ENCODE peak calls at places on chromosomes 4 and X, in five cellular contexts. N, E, F, T and W are unnamed samples. For H4K20me1, the result is how much of the 10 kb centered on the place peaks cover.

GRCh38 chr4:118772149-118773081 is 63.5 kb downstream of the SEC24D start:
- DNase-seq in F (peak), N (peak), E (peak), T (peak), W (peak)

GRCh38 chr4:119024102-119024501 is 111.5 kb upstream of the MYOZ2 start:
- DNase-seq in E (no peak), N (no peak), T (no peak), F (no peak), W (no peak)

GRCh38 chr4:186617921-186618320 is 62.6 kb upstream of the MTNR1A start:
- DNase-seq in E (no peak), T (no peak), N (no peak), F (no peak), W (no peak)

GRCh38 chrX:31166416-31166815 is 94.6 kb upstream of the FTHL17 start:
- DNase-seq in F (no peak), T (no peak), E (no peak), N (no peak), W (peak)

GRCh38 chrX:71664889-71665491 is 2.4 kb upstream of the LOC101059915 start:
- DNase-seq in N (no peak), T (no peak), E (no peak), F (no peak), W (no peak)

GRCh38 chr4:124867551-124867950 is 155.0 kb upstream of the ANKRD50 start:
- DNase-seq in N (no peak), F (no peak), E (no peak), T (no peak), W (no peak)

GRCh38 chrX:120309873-120310730 is 1.2 kb downstream of the TMEM255A start:
- DNase-seq in F (peak), T (peak), N (no peak), E (no peak), W (peak)

GRCh38 chr4:151887151-151887815 is 126.5 kb upstream of the GATB start:
- DNase-seq in E (no peak), T (no peak), F (no peak), N (no peak), W (no peak)

GRCh38 chrX:332496-332860 is 13.9 kb upstream of the GTPBP6 start:
- DNase-seq in T (no peak), F (no peak), E (no peak), N (no peak), W (no peak)

GRCh38 chrX:121949041-121949760 is 901.8 kb downstream of the GLUD2 start:
- DNase-seq in N (no peak), F (no peak), E (no peak), T (no peak), W (no peak)

GRCh38 chr4:116122131-116122530 is 963.2 kb downstream of the TRAM1L1 start:
- DNase-seq in E (no peak), F (peak), T (no peak), N (no peak), W (no peak)

GRCh38 chrX:31508338-31508737 is 436.5 kb upstream of the FTHL17 start:
- DNase-seq in F (peak), E (no peak), T (no peak), N (no peak), W (peak)

GRCh38 chrX:134999469-134999868 is 8.7 kb downstream of the SMIM10 start:
- DNase-seq in N (peak), E (peak), T (peak), F (peak), W (peak)

GRCh38 chr4:112938461-112939058 is 110.9 kb upstream of the ANK2 start:
- DNase-seq in N (peak), T (peak), F (peak), E (peak), W (peak)

GRCh38 chr4:140622333-140622958 is 53.7 kb upstream of the UCP1 start:
- DNase-seq in F (no peak), T (no peak), N (no peak), E (no peak), W (no peak)

GRCh38 chrX:15215366-15215765 is 54.5 kb downstream of the ASB9 start:
- DNase-seq in F (no peak), T (no peak), E (no peak), N (no peak), W (no peak)

GRCh38 chr4:98387345-98388017 is 126.3 kb downstream of the RAP1GDS1 start:
- DNase-seq in T (no peak), E (no peak), N (no peak), F (no peak), W (no peak)

GRCh38 chr4:181676546-181676945 is 566.7 kb upstream of the TENM3 start:
- DNase-seq in T (no peak), F (no peak), E (no peak), N (no peak), W (no peak)

GRCh38 chr4:155405059-155405458 is 28.3 kb upstream of the MAP9 start:
- DNase-seq in E (no peak), N (no peak), T (no peak), F (no peak), W (no peak)

GRCh38 chrX:118579417-118579816 is 83.8 kb downstream of the DOCK11 start:
- DNase-seq in F (no peak), T (no peak), N (no peak), E (no peak), W (no peak)

GRCh38 chr4:153209410-153209809 is 5.2 kb downstream of the TRIM2 start:
- DNase-seq in T (no peak), F (peak), E (no peak), N (no peak), W (peak)

GRCh38 chrX:80016182-80016581 is 1.6 kb downstream of the TBX22 start:
- DNase-seq in F (no peak), N (no peak), T (no peak), E (no peak), W (no peak)

GRCh38 chr4:38684951-38685350 is 21.0 kb downstream of the KLF3 start:
- DNase-seq in F (no peak), E (no peak), N (no peak), T (no peak), W (no peak)

GRCh38 chr4:11585506-11585905 is 156.8 kb upstream of the HS3ST1 start:
- DNase-seq in E (no peak), F (peak), N (peak), T (no peak), W (no peak)

GRCh38 chr4:108216510-108216909 is 47.8 kb upstream of the LEF1 start:
- DNase-seq in N (no peak), T (no peak), F (no peak), E (no peak), W (no peak)

GRCh38 chrX:85244411-85245210 is 820 bp downstream of the ZNF711 start:
- DNase-seq in T (peak), F (peak), N (no peak), E (peak), W (peak)

GRCh38 chrX:53362439-53362838 is 60.0 kb downstream of the SMC1A start:
- DNase-seq in N (no peak), E (no peak), T (no peak), F (no peak), W (no peak)

GRCh38 chr4:107034091-107034698 is 1.9 kb downstream of the DKK2 start:
- DNase-seq in N (no peak), F (peak), T (peak), E (no peak), W (peak)

GRCh38 chr4:6956087-6956433 is 46.4 kb downstream of the TBC1D14 start:
- DNase-seq in F (no peak), N (no peak), E (no peak), T (no peak), W (no peak)

GRCh38 chr4:84451546-84451945 is 47.5 kb downstream of the NKX6-1 start:
- DNase-seq in N (no peak), E (peak), F (peak), T (peak), W (peak)

GRCh38 chr4:1113311-1114009 is at the start of gene RNF212:
- DNase-seq in N (no peak), T (peak), F (peak), E (no peak), W (peak)

GRCh38 chr4:67393699-67394281 is 151.5 kb downstream of the CENPC start:
- DNase-seq in T (peak), E (peak), N (peak), F (peak), W (peak)

GRCh38 chr4:155809835-155810234 is 51.0 kb downstream of the GUCY1B1 start:
- DNase-seq in E (peak), T (peak), F (peak), N (peak), W (peak)

GRCh38 chr4:119025916-119026661 is 109.5 kb upstream of the MYOZ2 start:
- DNase-seq in T (no peak), E (no peak), N (peak), F (peak), W (no peak)

GRCh38 chr4:73707269-73707875 is 33.0 kb upstream of the CXCL8 start:
- DNase-seq in T (no peak), E (no peak), N (no peak), F (no peak), W (no peak)

GRCh38 chr4:288891-289290 is 16.4 kb downstream of the ZNF732 start:
- DNase-seq in E (no peak), T (no peak), N (no peak), F (no peak), W (no peak)

GRCh38 chr4:127261476-127261875 is 371.3 kb upstream of the INTU start:
- DNase-seq in E (no peak), F (no peak), N (no peak), T (no peak), W (no peak)
- H2AFZ ChIP-seq in E (no peak), F (no peak), N (no peak), T (no peak), W (peak)

GRCh38 chr4:169611991-169612868 is at the start of gene NEK1:
- DNase-seq in F (peak), N (peak), E (peak), T (peak), W (peak)

GRCh38 chr4:169617306-169617705 is 3.1 kb upstream of the CLCN3 start:
- DNase-seq in E (no peak), T (no peak), F (no peak), N (no peak), W (no peak)

GRCh38 chr4:169611157-169611556 is 1.2 kb downstream of the NEK1 start:
- DNase-seq in F (no peak), T (no peak), E (no peak), N (no peak), W (no peak)

GRCh38 chr4:169615467-169616106 is 3.2 kb upstream of the NEK1 start:
- DNase-seq in F (no peak), E (no peak), T (no peak), N (no peak), W (no peak)

DNA sequence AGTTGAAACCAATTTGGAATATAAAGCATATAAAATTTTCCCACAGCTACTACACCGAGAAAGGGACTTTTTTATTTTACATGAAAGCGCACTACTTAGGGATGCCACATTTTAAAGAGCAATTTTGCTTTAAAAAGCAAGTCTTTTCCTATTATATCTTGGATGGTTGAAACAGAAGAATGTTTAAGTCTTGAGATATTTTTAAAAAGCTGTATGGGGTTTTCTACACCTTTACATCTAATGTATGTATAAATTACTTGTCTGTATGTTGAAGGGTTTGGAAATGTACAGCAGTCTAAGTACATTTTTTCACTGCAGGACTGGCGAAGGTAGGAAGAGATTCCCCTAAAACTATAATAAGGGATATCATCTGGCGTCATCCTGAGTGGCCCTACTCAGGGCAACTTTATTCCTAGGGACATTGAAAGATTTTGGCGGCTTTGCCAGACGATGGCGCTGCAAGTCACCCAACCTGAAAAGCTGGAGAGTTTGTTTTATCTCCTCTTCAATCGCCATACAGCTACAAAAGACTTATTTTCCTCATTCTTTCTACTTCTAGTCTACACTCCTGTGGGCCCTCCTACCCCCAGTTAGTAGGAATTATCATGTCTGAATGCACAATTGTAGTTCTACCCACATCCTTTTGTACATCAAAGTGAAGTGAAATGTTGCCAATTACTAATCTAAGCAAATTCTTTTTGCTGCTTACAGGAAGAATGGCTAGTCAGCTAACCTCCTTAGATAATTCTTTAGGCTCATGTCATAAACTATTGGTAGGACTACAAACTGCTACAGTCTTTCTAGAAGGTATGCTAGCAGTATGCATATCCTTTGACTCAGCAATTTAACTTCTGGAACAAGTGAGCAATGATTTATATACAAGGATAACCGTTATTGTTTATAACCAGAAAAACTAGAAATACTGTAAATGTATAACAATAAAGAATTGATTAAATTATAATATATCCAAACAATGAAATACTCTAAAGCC is 781 bp upstream of the NEK1 start:
- DNase-seq in E (peak), T (peak), F (peak), N (peak), W (peak)
- H3K4me3 ChIP-seq in E (peak), T (peak), F (peak), N (peak), W (peak)

GRCh38 chr4:77800483-77801259 is 18.5 kb downstream of the CNOT6L start:
- DNase-seq in F (no peak), T (no peak), N (no peak), E (no peak), W (no peak)

GRCh38 chr4:77804471-77804870 is 14.7 kb downstream of the CNOT6L start:
- DNase-seq in T (no peak), N (no peak), F (no peak), E (no peak), W (no peak)

GRCh38 chr4:77802406-77802805 is 16.8 kb downstream of the CNOT6L start:
- DNase-seq in T (no peak), F (no peak), N (no peak), E (no peak), W (no peak)

GRCh38 chr4:77801260-77801608 is 17.9 kb downstream of the CNOT6L start:
- DNase-seq in N (no peak), E (peak), T (no peak), F (no peak), W (no peak)

DNA sequence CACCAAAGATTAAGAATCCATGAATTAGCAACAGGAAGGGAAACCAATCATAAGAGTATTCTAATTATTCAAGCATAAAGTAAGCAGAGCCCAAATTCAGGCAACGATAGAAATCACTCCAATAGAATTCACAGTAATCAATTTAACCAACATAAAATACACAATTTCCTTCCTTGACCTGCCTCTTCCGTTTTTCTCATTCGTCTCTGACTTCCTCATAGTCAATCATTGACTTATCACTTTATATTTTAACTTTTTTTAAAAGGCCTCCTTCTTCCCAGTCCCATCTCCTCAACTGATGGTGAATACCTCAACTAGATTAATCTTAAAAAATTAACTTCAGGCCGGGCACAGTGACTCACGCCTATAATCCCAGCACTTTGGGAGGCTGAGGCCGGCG is 13.4 kb downstream of the CNOT6L start:
- DNase-seq in E (no peak), T (no peak), N (no peak), F (no peak), W (no peak)
- H4K20me1 ChIP-seq in E (under half), T (under half), N (under half), F (half or more), W (under half)

DNA sequence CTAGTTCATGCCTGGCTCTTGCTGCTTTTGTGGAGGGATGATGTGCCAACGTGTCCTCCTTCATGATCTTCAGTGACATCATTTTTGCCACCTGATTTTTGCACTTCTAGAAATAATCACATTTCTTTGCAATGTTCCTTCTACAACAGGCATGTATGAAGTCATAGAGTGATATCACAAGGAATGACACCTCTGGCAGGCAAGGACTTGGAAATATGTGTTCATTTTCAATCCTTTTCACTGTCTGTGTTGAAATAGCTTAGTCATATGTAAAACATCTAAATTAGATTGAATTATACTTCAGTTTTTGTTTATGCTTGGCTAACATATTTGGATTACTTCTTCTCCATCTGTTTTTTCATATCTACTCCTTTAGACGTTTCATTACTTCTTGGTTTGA is 221.2 kb upstream of the STK26 start:
- DNase-seq in E (no peak), T (no peak), F (no peak), N (no peak), W (no peak)
- H2AFZ ChIP-seq in E (no peak), T (no peak), F (no peak), N (no peak), W (no peak)

GRCh38 chrX:137427061-137427778 is 138.7 kb upstream of the ZIC3 start:
- DNase-seq in E (no peak), T (peak), F (no peak), N (no peak), W (peak)
- H3K4me3 ChIP-seq in E (no peak), T (peak), F (no peak), N (no peak), W (peak)

GRCh38 chrX:38668788-38669187 is 107.4 kb downstream of the TSPAN7 start:
- DNase-seq in T (no peak), F (no peak), N (no peak), E (no peak), W (no peak)
- H4K20me1 ChIP-seq in T (under half), F (under half), N (under half), E (under half), W (under half)

GRCh38 chrX:65667503-65668355 is at the start of gene MSN:
- DNase-seq in T (peak), F (peak), N (no peak), E (peak), W (peak)
- H2AFZ ChIP-seq in T (no peak), F (peak), N (no peak), E (peak), W (no peak)

GRCh38 chrX:13764284-13764683 is 29.7 kb downstream of the OFD1 start:
- DNase-seq in F (no peak), T (peak), N (no peak), E (no peak), W (no peak)
- H3K4me3 ChIP-seq in F (no peak), T (no peak), N (no peak), E (no peak), W (no peak)

DNA sequence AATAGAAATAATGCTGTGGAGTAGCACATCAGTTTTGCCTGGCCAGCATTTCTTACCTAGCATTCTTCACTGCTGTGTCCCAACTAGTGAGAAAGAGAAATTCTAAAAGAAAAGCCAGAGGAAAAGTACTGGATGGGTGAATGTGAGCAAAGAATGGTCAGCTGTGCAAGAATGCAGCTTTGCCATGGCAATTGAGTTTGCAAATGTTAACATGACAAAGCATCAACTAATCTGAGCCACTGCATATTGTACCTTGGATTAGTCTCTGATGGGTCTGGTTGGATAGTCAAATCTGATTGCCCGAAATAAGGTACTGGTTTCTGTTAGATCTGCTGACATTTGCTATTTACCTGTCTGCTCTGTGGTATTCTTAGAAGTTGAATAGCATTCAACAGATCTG is 38.7 kb downstream of the ADD1 start:
- DNase-seq in N (no peak), F (no peak), T (no peak), E (no peak), W (peak)
- H4K20me1 ChIP-seq in N (under half), F (under half), T (under half), E (under half), W (under half)

DNA sequence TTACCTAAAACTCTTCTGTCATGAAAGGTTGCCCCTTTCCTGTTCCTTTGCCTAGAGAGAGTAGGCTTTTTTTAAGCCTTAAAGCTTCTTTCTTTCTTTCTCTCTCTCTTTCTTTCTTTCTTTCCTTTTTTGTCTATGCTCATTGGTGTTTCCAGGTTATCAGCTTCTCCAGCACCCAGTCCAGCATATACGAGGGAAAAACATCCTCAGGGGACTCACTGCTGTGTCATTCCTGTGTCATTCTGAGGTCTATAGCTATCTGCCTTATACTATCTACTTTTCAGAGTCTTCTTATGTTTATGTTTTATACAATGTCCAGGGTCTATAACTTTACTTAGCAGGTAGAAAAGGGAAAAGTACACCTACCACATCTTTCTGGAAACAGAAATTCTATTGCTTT is 10.5 kb upstream of the USP27X start:
- DNase-seq in N (no peak), T (no peak), F (no peak), E (no peak), W (no peak)
- H2AFZ ChIP-seq in N (no peak), T (no peak), F (no peak), E (no peak), W (no peak)